ENCODE peak calls at places on chromosomes 11 and 22, in seven cellular contexts. D, O, G, Q, P, K and R are unnamed samples.

GRCh38 chr11:119094816-119095065 is 6.9 kb downstream of the DPAGT1 start:
- DNase-seq in P (peak), O (peak), K (peak), G (no peak), D (no peak), Q (peak), R (no peak)

GRCh38 chr11:113021111-113021510 is 59.9 kb downstream of the NCAM1 start:
- DNase-seq in D (no peak), K (no peak), P (no peak), G (no peak), O (no peak), Q (no peak), R (no peak)

GRCh38 chr11:104694259-104695070 is 203.8 kb downstream of the CASP12 start:
- DNase-seq in P (peak), G (no peak), O (peak), D (no peak), K (peak), Q (no peak), R (no peak)

GRCh38 chr11:73493838-73494598 is 103.9 kb downstream of the FAM168A start:
- DNase-seq in K (peak), G (peak), D (no peak), P (peak), O (peak), Q (peak), R (no peak)

GRCh38 chr11:1705121-1706052 is 8.4 kb downstream of the KRTAP5-6 start:
- DNase-seq in O (peak), Q (no peak), G (no peak), P (no peak), K (peak), D (no peak), R (no peak)

GRCh38 chr22:47125603-47126002 is 363.2 kb downstream of the TBC1D22A start:
- DNase-seq in O (peak), P (no peak), G (peak), D (peak), K (no peak), Q (no peak), R (no peak)

GRCh38 chr11:83335446-83336070 is 49.4 kb upstream of the CCDC90B start:
- DNase-seq in P (no peak), D (no peak), G (no peak), Q (no peak), K (no peak), O (no peak), R (no peak)

GRCh38 chr22:43923631-43924548 is at the start of gene PNPLA3:
- DNase-seq in P (peak), K (peak), G (peak), Q (peak), O (peak), D (peak), R (no peak)

GRCh38 chr11:15327786-15328231 is 213.1 kb downstream of the INSC start:
- DNase-seq in G (peak), D (peak), K (peak), O (peak), P (no peak), Q (peak), R (no peak)

GRCh38 chr11:6332066-6332465 is 11.8 kb upstream of the CAVIN3 start:
- DNase-seq in O (no peak), P (no peak), G (no peak), D (no peak), Q (no peak), K (no peak), R (no peak)

GRCh38 chr22:23263651-23264555 is 83.6 kb downstream of the BCR start:
- DNase-seq in P (no peak), D (peak), Q (no peak), K (peak), O (no peak), G (no peak), R (no peak)

GRCh38 chr11:119433369-119433749 is 10.4 kb upstream of the THY1 start:
- DNase-seq in O (peak), Q (no peak), K (peak), D (no peak), G (no peak), P (no peak), R (no peak)

GRCh38 chr11:124717786-124718634 is 21.7 kb upstream of the NRGN start:
- DNase-seq in O (peak), D (no peak), G (no peak), K (peak), Q (peak), P (peak), R (no peak)

GRCh38 chr11:128098840-128099239 is 488.5 kb downstream of the ETS1 start:
- DNase-seq in O (no peak), Q (no peak), G (no peak), P (no peak), D (no peak), K (no peak), R (no peak)

GRCh38 chr11:443542-444199 is 1.9 kb upstream of the ANO9 start:
- DNase-seq in Q (no peak), K (no peak), O (peak), G (no peak), P (no peak), D (no peak), R (peak)

GRCh38 chr11:133945087-133945974 is 11.4 kb downstream of the IGSF9B start:
- DNase-seq in P (no peak), O (no peak), G (no peak), D (no peak), K (peak), Q (no peak), R (no peak)

GRCh38 chr11:10638285-10638684 is 55.3 kb downstream of the IRAG1 start:
- DNase-seq in G (no peak), K (no peak), P (no peak), O (no peak), D (no peak), Q (no peak), R (no peak)

GRCh38 chr11:135033545-135033944 is 621.5 kb upstream of the B3GAT1 start:
- DNase-seq in Q (peak), O (no peak), P (no peak), D (no peak), G (no peak), K (no peak), R (no peak)

DNA sequence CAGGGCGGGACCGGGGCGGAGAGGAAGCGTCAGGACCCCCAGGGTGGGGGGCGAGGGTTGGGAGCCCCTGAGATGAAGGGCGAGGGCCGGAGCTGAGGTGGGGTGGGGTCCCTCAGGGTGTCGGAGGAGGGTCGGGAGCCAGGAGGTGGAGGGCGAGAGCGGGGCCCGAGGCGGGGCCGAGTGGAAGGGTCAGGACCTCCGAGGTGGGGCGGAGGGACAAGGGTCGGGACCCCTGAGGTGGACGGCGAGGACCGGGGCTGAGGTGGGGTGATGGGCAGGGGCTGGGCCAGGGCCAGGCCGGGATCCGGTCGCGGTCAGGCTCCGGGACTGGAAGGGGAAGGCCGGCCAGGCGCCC is 409 bp downstream of the SMC1B start:
- DNase-seq in D (no peak), Q (no peak), P (no peak), K (no peak), G (no peak), O (no peak), R (no peak)
- H3K4me3 ChIP-seq in D (no peak), Q (no peak), P (no peak), K (no peak), G (peak), O (peak), R (peak)

GRCh38 chr11:93526058-93526633 is 17.0 kb downstream of the SMCO4 start:
- DNase-seq in P (no peak), G (no peak), D (no peak), K (no peak), Q (no peak), O (no peak), R (no peak)
- H3K27ac ChIP-seq in P (no peak), G (no peak), D (no peak), K (no peak), Q (no peak), O (no peak), R (no peak)

GRCh38 chr22:42581762-42582716 is 28.3 kb downstream of the SERHL2 start:
- DNase-seq in D (peak), Q (peak), O (peak), P (peak), G (peak), K (peak), R (no peak)

GRCh38 chr22:42582987-42583386 is 29.2 kb downstream of the SERHL2 start:
- DNase-seq in G (no peak), Q (no peak), K (no peak), O (no peak), D (no peak), P (no peak), R (no peak)

DNA sequence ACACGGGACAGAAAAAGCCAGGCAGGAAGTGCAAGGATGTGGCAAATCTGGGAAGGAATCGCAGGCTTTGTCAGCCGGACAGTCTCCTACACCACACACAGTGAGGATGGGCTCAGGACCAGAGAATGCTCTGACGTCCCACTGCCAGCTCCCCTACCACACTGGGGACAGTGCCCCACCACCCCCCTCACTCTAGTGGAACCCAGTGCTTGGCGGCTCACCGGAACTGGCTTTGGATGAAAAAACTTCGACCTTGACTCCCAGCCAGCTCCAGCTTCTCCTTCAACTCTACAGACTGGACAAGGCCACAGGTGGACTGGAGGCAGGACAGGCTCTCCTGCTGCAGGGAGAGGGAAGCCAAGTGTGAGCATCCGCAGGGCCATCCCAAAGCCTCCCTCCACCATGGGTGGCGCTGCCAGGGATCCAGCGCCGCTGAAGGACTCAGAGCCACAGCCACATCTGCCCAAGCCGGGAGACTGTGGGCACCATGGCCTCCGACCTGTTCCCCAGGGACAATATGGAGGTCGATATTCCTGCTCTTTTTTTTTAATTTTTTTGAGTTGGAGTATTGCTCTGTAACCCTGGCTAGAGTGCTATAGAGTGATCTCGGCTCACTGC is 24.0 kb downstream of the SERHL2 start:
- DNase-seq in Q (no peak), O (no peak), K (no peak), D (no peak), G (no peak), P (no peak), R (no peak)
- H3K9ac ChIP-seq in Q (no peak), O (no peak), K (no peak), D (no peak), G (no peak), P (no peak), R (no peak)

DNA sequence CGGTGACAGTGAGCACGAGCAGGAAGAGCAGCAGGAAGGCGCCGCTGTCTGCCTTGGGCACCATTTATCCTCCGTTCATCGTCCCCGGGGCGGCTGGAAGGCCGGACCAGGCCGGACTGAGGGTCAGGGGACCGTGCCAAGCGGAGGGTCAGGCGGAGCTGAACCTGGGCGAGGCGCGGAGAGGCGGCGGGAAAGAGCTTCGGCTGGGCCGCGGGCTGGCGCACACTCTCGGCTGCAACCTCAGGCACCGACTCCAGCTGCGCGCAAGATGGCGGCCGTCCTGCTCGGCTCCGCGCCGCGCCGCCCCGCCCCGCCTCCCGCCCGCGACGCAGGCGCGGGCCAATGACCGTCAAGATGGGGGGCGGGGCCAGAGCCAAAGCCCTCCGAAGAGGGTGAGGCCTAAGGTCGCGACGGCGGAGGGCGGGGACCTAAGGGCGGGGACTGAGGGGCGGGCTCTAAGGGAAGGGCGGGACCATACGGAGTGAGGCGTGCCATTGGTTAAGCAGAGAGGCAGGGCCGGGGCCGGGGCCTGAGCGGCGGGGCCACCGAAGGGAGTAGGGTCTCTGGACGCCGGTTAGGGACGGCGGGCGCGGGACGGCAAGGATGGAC is at the start of gene DGCR2:
- DNase-seq in Q (peak), K (peak), G (peak), D (peak), P (peak), O (peak), R (peak)
- H3K4me3 ChIP-seq in Q (peak), K (peak), G (peak), D (peak), P (peak), O (peak), R (peak)

GRCh38 chr11:79244805-79245197 is 196.0 kb downstream of the TENM4 start:
- DNase-seq in D (no peak), Q (no peak), K (no peak), P (no peak), G (no peak), O (no peak), R (no peak)
- H3K27ac ChIP-seq in D (no peak), Q (no peak), K (peak), P (no peak), G (no peak), O (peak), R (no peak)

DNA sequence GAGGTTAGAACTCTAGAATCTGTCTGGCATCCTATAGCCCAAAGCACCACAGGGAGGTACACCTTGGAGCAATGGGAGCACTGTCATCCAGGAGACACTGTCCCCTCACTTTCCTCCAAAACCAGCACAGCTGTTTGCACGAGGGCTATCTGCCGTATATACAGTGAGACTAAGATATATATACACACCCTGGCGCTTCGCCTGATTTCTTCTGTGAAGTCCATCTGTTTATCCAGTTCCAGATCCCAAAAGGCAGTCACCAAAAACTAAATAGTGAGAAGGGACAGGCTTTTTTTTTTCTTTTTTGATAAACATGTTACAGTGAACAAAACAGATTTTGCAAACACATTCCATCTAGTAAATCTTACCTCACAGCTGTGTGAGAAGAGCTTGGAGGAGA is 68.5 kb downstream of the ARFGAP2 start:
- DNase-seq in P (no peak), Q (no peak), G (no peak), K (no peak), D (no peak), O (peak), R (no peak)
- H3K9ac ChIP-seq in P (no peak), Q (no peak), G (no peak), K (no peak), D (no peak), O (no peak), R (no peak)

GRCh38 chr22:49983148-49984042 is 22.8 kb downstream of the PIM3 start:
- DNase-seq in Q (no peak), O (no peak), D (no peak), P (no peak), G (no peak), K (no peak), R (no peak)
- H3K4me3 ChIP-seq in Q (no peak), O (no peak), D (no peak), P (no peak), G (no peak), K (no peak), R (no peak)

DNA sequence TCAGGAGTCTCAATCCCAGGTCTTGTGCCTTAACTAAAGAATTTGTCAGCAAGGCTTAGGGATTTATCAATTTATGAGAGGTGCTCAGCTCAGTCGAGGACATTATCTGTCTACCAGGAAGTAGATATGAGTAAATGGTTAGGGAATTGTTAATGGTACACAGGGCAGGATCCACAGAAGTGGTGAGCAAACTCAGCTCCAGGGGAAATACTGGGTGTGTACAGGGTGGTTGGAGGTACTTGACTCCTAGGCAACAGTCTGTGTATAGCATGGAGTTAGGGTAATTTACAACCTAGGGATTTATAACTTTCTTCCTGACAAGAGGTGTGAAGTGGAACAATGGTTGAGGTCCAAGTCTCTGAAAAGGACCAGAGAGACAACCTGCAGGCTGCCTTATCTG is 123.4 kb upstream of the OR9Q1 start:
- DNase-seq in O (no peak), P (no peak), G (no peak), D (no peak), Q (no peak), K (peak), R (no peak)
- H3K27ac ChIP-seq in O (no peak), P (no peak), G (no peak), D (no peak), Q (no peak), K (peak), R (no peak)

DNA sequence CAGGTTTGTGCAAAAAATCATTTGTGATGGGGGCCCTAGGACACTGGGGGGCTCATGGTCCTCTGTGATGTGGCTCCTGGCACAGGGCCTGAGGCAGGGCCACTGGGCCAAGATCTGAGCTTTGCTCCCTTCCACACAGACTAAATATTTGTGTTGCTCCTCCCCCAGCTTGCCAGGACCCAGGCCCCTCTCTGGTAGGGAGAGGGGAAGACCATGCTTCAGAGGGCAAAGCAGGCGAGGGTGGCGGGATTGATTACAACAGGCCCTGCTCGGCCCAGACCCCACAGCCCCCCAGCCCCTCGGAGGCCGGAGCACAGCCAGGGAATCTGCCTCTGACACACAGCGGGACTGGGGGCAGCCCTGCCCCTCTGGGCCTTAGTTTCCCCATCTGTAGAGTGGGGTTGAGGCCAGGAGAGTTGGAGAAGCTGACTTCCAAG is 29.0 kb downstream of the WNT11 start:
- DNase-seq in G (no peak), O (no peak), D (no peak), K (no peak), Q (no peak), P (no peak), R (no peak)
- H3K9ac ChIP-seq in G (no peak), O (no peak), D (no peak), K (no peak), Q (no peak), P (no peak), R (no peak)